ENCODE peak calls at places on chromosomes 2 and 18, in nine cellular contexts. A, U, F, B, M, G, R, Q and S are unnamed samples.

GRCh38 chr2:28610583-28611201 is 114.8 kb downstream of the PLB1 start:
- DNase-seq in A (no peak), U (peak; percentile 22), F (no peak), B (no peak), M (no peak), G (peak; percentile 100), R (peak; percentile 96), Q (no peak), S (no peak)

GRCh38 chr2:49371302-49371701 is 217.0 kb upstream of the FSHR start:
- DNase-seq in A (no peak), U (no peak), F (no peak), B (no peak), M (no peak), G (no peak), R (no peak), Q (no peak), S (no peak)

GRCh38 chr2:85409719-85410583 is at the start of gene CAPG:
- DNase-seq in A (no peak), U (peak; percentile 60), F (no peak), B (no peak), M (no peak), G (no peak), R (peak; percentile 78), Q (no peak), S (no peak)

GRCh38 chr2:239357954-239358754 is 42.7 kb downstream of the HDAC4 start:
- DNase-seq in A (peak; percentile 61), U (no peak), F (no peak), B (peak; percentile 56), M (no peak), G (no peak), R (no peak), Q (peak; percentile 75), S (no peak)

GRCh38 chr2:109497447-109497846 is 116.3 kb downstream of the SEPTIN10 start:
- DNase-seq in A (peak; percentile 11), U (no peak), F (peak; percentile 30), B (no peak), M (no peak), G (no peak), R (no peak), Q (no peak), S (no peak)

GRCh38 chr2:106107509-106108131 is 86.5 kb downstream of the UXS1 start:
- DNase-seq in A (no peak), U (no peak), F (no peak), B (no peak), M (no peak), G (peak; percentile 65), R (no peak), Q (no peak), S (no peak)

GRCh38 chr18:23541349-23542093 is 38.2 kb downstream of the RMC1 start:
- DNase-seq in A (no peak), U (no peak), F (no peak), B (no peak), M (no peak), G (no peak), R (no peak), Q (no peak), S (no peak)

GRCh38 chr2:15389326-15389700 is 171.8 kb downstream of the NBAS start:
- DNase-seq in A (no peak), U (no peak), F (no peak), B (no peak), M (no peak), G (no peak), R (no peak), Q (no peak), S (no peak)

GRCh38 chr2:72581560-72582181 is 244.2 kb downstream of the EXOC6B start:
- DNase-seq in A (no peak), U (no peak), F (no peak), B (no peak), M (peak; percentile 63), G (no peak), R (no peak), Q (no peak), S (no peak)

GRCh38 chr2:105388971-105389381 is 9.9 kb downstream of the FHL2 start:
- DNase-seq in A (no peak), U (no peak), F (no peak), B (no peak), M (no peak), G (no peak), R (no peak), Q (no peak), S (no peak)

GRCh38 chr2:147538088-147538487 is 306.7 kb upstream of the ACVR2A start:
- DNase-seq in A (no peak), U (no peak), F (no peak), B (no peak), M (no peak), G (no peak), R (no peak), Q (no peak), S (no peak)

GRCh38 chr2:121567957-121568409 is 37.3 kb downstream of the RNU4ATAC start:
- DNase-seq in A (no peak), U (no peak), F (no peak), B (no peak), M (no peak), G (peak; percentile 63), R (no peak), Q (no peak), S (no peak)

GRCh38 chr2:177550264-177551200 is 158.0 kb downstream of the AGPS start:
- DNase-seq in A (no peak), U (no peak), F (peak; percentile 29), B (no peak), M (no peak), G (no peak), R (no peak), Q (peak; percentile 58), S (no peak)

GRCh38 chr2:164917296-164917903 is 37.9 kb downstream of the SLC38A11 start:
- DNase-seq in A (no peak), U (peak; percentile 24), F (peak; percentile 65), B (peak; percentile 47), M (peak; percentile 59), G (peak; percentile 55), R (no peak), Q (peak; percentile 43), S (peak; percentile 61)

GRCh38 chr2:207078186-207078798 is 87.5 kb downstream of the KLF7 start:
- DNase-seq in A (no peak), U (no peak), F (no peak), B (no peak), M (no peak), G (no peak), R (no peak), Q (no peak), S (no peak)

GRCh38 chr2:240810621-240811020 is 9.4 kb downstream of the KIF1A start:
- DNase-seq in A (no peak), U (no peak), F (no peak), B (no peak), M (no peak), G (no peak), R (no peak), Q (no peak), S (no peak)

GRCh38 chr2:55804535-55804934 is 110.9 kb upstream of the PNPT1 start:
- DNase-seq in A (no peak), U (no peak), F (no peak), B (no peak), M (no peak), G (no peak), R (no peak), Q (no peak), S (no peak)

GRCh38 chr18:41096504-41096903 is 858.5 kb upstream of the PIK3C3 start:
- DNase-seq in A (peak; percentile 5), U (no peak), F (peak; percentile 22), B (peak; percentile 76), M (no peak), G (peak; percentile 6), R (no peak), Q (no peak), S (peak; percentile 14)

GRCh38 chr2:234565842-234566619 is 69.2 kb upstream of the ARL4C start:
- DNase-seq in A (no peak), U (no peak), F (no peak), B (no peak), M (no peak), G (no peak), R (no peak), Q (no peak), S (no peak)

GRCh38 chr2:119439574-119440500 is 8.2 kb downstream of the TMEM37 start:
- DNase-seq in A (no peak), U (no peak), F (no peak), B (no peak), M (no peak), G (no peak), R (no peak), Q (no peak), S (no peak)

GRCh38 chr18:63505566-63506335 is 29.0 kb downstream of the SERPINB5 start:
- DNase-seq in A (no peak), U (no peak), F (peak; percentile 29), B (no peak), M (peak; percentile 79), G (peak; percentile 11), R (peak; percentile 48), Q (peak; percentile 41), S (no peak)

GRCh38 chr2:131635576-131635975 is 107.9 kb downstream of the CCDC74A start:
- DNase-seq in A (no peak), U (no peak), F (no peak), B (no peak), M (no peak), G (no peak), R (no peak), Q (no peak), S (no peak)

GRCh38 chr18:75797046-75797445 is 369.5 kb upstream of the SMIM21 start:
- DNase-seq in A (no peak), U (no peak), F (no peak), B (no peak), M (no peak), G (no peak), R (no peak), Q (no peak), S (no peak)

GRCh38 chr2:10310489-10310888 is 7.8 kb downstream of the HPCAL1 start:
- DNase-seq in A (no peak), U (no peak), F (no peak), B (no peak), M (no peak), G (no peak), R (no peak), Q (no peak), S (no peak)